ENCODE peak calls at places on chromosomes 6 and 20, in ten cellular contexts. C, R, T, G, E, S, L, Q, K and O are unnamed samples.

GRCh38 chr6:139520321-139520768 is 145.9 kb upstream of the CITED2 start:
- DNase-seq in C (no peak), R (no peak), T (no peak), G (peak), E (no peak), S (no peak), L (no peak), Q (no peak), K (no peak), O (peak)

GRCh38 chr6:12113190-12113578 is 101.1 kb downstream of the HIVEP1 start:
- DNase-seq in C (no peak), R (no peak), T (no peak), G (peak), E (no peak), S (no peak), L (no peak), Q (no peak), K (peak), O (peak)

GRCh38 chr20:1846341-1846740 is 48.9 kb upstream of the SIRPA start:
- DNase-seq in C (no peak), R (no peak), T (no peak), G (no peak), E (no peak), S (no peak), L (no peak), Q (no peak), K (no peak), O (no peak)

GRCh38 chr6:26445934-26446667 is 5.8 kb downstream of the BTN3A3 start:
- DNase-seq in C (no peak), R (no peak), T (peak), G (no peak), E (no peak), S (no peak), L (no peak), Q (no peak), K (no peak), O (no peak)

GRCh38 chr6:46684771-46685170 is 2.9 kb upstream of the TDRD6 start:
- DNase-seq in C (no peak), R (no peak), T (no peak), G (peak), E (no peak), S (no peak), L (no peak), Q (no peak), K (peak), O (peak)

GRCh38 chr6:145245119-145245518 is 490.2 kb downstream of the EPM2A start:
- DNase-seq in C (no peak), R (no peak), T (no peak), G (peak), E (no peak), S (no peak), L (no peak), Q (no peak), K (no peak), O (peak)

GRCh38 chr6:132490478-132491204 is 22.3 kb downstream of the STX7 start:
- DNase-seq in C (no peak), R (no peak), T (no peak), G (no peak), E (no peak), S (no peak), L (no peak), Q (no peak), K (no peak), O (no peak)

GRCh38 chr6:166341464-166341863 is 881 bp downstream of the SFT2D1 start:
- DNase-seq in C (no peak), R (no peak), T (no peak), G (no peak), E (peak), S (no peak), L (no peak), Q (no peak), K (no peak), O (no peak)